ENCODE peak calls at places on chromosomes 2 and 18, in seven cellular contexts. One of them, this sample, is unnamed.

GRCh38 chr2:107745100-107745499 is 81.6 kb upstream of the RGPD4 start:
- DNase-seq in SK-N-SH: no peak
- DNase-seq in esophagus muscularis mucosa: no peak
- DNase-seq in GM12865: no peak
- DNase-seq in astrocyte of the spinal cord: no peak
- DNase-seq in lower lobe of right lung: no peak
- DNase-seq in AG10803: no peak
- DNase-seq in this sample: no peak

GRCh38 chr2:28155627-28156026 is 237.0 kb upstream of the FOSL2 start:
- DNase-seq in SK-N-SH: peak
- DNase-seq in esophagus muscularis mucosa: no peak
- DNase-seq in GM12865: peak
- DNase-seq in astrocyte of the spinal cord: no peak
- DNase-seq in lower lobe of right lung: no peak
- DNase-seq in AG10803: no peak
- DNase-seq in this sample: peak

GRCh38 chr2:126787278-126787677 is 111.4 kb upstream of the TEX51 start:
- DNase-seq in SK-N-SH: no peak
- DNase-seq in esophagus muscularis mucosa: no peak
- DNase-seq in GM12865: no peak
- DNase-seq in astrocyte of the spinal cord: no peak
- DNase-seq in lower lobe of right lung: no peak
- DNase-seq in AG10803: no peak
- DNase-seq in this sample: no peak

GRCh38 chr2:166057363-166058169 is 70.3 kb downstream of the SCN1A start:
- DNase-seq in SK-N-SH: no peak
- DNase-seq in esophagus muscularis mucosa: no peak
- DNase-seq in GM12865: no peak
- DNase-seq in astrocyte of the spinal cord: peak
- DNase-seq in lower lobe of right lung: no peak
- DNase-seq in AG10803: peak
- DNase-seq in this sample: peak

GRCh38 chr2:28583899-28584553 is 88.2 kb downstream of the PLB1 start:
- DNase-seq in SK-N-SH: no peak
- DNase-seq in esophagus muscularis mucosa: peak
- DNase-seq in GM12865: peak
- DNase-seq in astrocyte of the spinal cord: peak
- DNase-seq in lower lobe of right lung: no peak
- DNase-seq in AG10803: peak
- DNase-seq in this sample: no peak

GRCh38 chr2:12201369-12201768 is 454.9 kb downstream of the LPIN1 start:
- DNase-seq in SK-N-SH: no peak
- DNase-seq in esophagus muscularis mucosa: no peak
- DNase-seq in GM12865: no peak
- DNase-seq in astrocyte of the spinal cord: no peak
- DNase-seq in lower lobe of right lung: no peak
- DNase-seq in AG10803: no peak
- DNase-seq in this sample: no peak

GRCh38 chr18:58128286-58129018 is 84.4 kb downstream of the NEDD4L start:
- DNase-seq in SK-N-SH: no peak
- DNase-seq in esophagus muscularis mucosa: no peak
- DNase-seq in GM12865: no peak
- DNase-seq in astrocyte of the spinal cord: peak
- DNase-seq in lower lobe of right lung: no peak
- DNase-seq in AG10803: no peak
- DNase-seq in this sample: no peak

GRCh38 chr2:65662654-65663432 is 230.4 kb upstream of the SPRED2 start:
- DNase-seq in SK-N-SH: no peak
- DNase-seq in esophagus muscularis mucosa: no peak
- DNase-seq in GM12865: no peak
- DNase-seq in astrocyte of the spinal cord: peak
- DNase-seq in lower lobe of right lung: no peak
- DNase-seq in AG10803: peak
- DNase-seq in this sample: no peak

GRCh38 chr2:149735237-149735958 is 147.8 kb upstream of the MMADHC start:
- DNase-seq in SK-N-SH: no peak
- DNase-seq in esophagus muscularis mucosa: no peak
- DNase-seq in GM12865: no peak
- DNase-seq in astrocyte of the spinal cord: no peak
- DNase-seq in lower lobe of right lung: no peak
- DNase-seq in AG10803: no peak
- DNase-seq in this sample: no peak

GRCh38 chr2:223786236-223786635 is 51.1 kb downstream of the AP1S3 start:
- DNase-seq in SK-N-SH: no peak
- DNase-seq in esophagus muscularis mucosa: no peak
- DNase-seq in GM12865: no peak
- DNase-seq in astrocyte of the spinal cord: no peak
- DNase-seq in lower lobe of right lung: no peak
- DNase-seq in AG10803: no peak
- DNase-seq in this sample: no peak

GRCh38 chr18:11761553-11761952 is 72.5 kb downstream of the GNAL start:
- DNase-seq in SK-N-SH: no peak
- DNase-seq in esophagus muscularis mucosa: peak
- DNase-seq in GM12865: peak
- DNase-seq in astrocyte of the spinal cord: no peak
- DNase-seq in lower lobe of right lung: no peak
- DNase-seq in AG10803: no peak
- DNase-seq in this sample: peak

GRCh38 chr18:434410-434809 is 66.1 kb downstream of the COLEC12 start:
- DNase-seq in SK-N-SH: no peak
- DNase-seq in esophagus muscularis mucosa: no peak
- DNase-seq in GM12865: no peak
- DNase-seq in astrocyte of the spinal cord: no peak
- DNase-seq in lower lobe of right lung: no peak
- DNase-seq in AG10803: peak
- DNase-seq in this sample: no peak

GRCh38 chr2:83850071-83850725 is 608.9 kb downstream of the SUCLG1 start:
- DNase-seq in SK-N-SH: no peak
- DNase-seq in esophagus muscularis mucosa: no peak
- DNase-seq in GM12865: no peak
- DNase-seq in astrocyte of the spinal cord: peak
- DNase-seq in lower lobe of right lung: no peak
- DNase-seq in AG10803: peak
- DNase-seq in this sample: no peak

GRCh38 chr2:227703961-227704360 is 13.9 kb downstream of the SLC19A3 start:
- DNase-seq in SK-N-SH: no peak
- DNase-seq in esophagus muscularis mucosa: no peak
- DNase-seq in GM12865: no peak
- DNase-seq in astrocyte of the spinal cord: no peak
- DNase-seq in lower lobe of right lung: no peak
- DNase-seq in AG10803: peak
- DNase-seq in this sample: no peak

GRCh38 chr2:3128786-3129185 is 248.8 kb downstream of the EIPR1 start:
- DNase-seq in SK-N-SH: no peak
- DNase-seq in esophagus muscularis mucosa: no peak
- DNase-seq in GM12865: no peak
- DNase-seq in astrocyte of the spinal cord: no peak
- DNase-seq in lower lobe of right lung: no peak
- DNase-seq in AG10803: no peak
- DNase-seq in this sample: no peak

GRCh38 chr18:62846334-62846733 is 131.0 kb downstream of the PHLPP1 start:
- DNase-seq in SK-N-SH: no peak
- DNase-seq in esophagus muscularis mucosa: no peak
- DNase-seq in GM12865: no peak
- DNase-seq in astrocyte of the spinal cord: no peak
- DNase-seq in lower lobe of right lung: no peak
- DNase-seq in AG10803: no peak
- DNase-seq in this sample: no peak

GRCh38 chr2:72131916-72132841 is 15.5 kb downstream of the CYP26B1 start:
- DNase-seq in SK-N-SH: peak
- DNase-seq in esophagus muscularis mucosa: no peak
- DNase-seq in GM12865: no peak
- DNase-seq in astrocyte of the spinal cord: no peak
- DNase-seq in lower lobe of right lung: no peak
- DNase-seq in AG10803: no peak
- DNase-seq in this sample: no peak

GRCh38 chr2:69781321-69782248 is 39.7 kb downstream of the ANXA4 start:
- DNase-seq in SK-N-SH: no peak
- DNase-seq in esophagus muscularis mucosa: peak
- DNase-seq in GM12865: peak
- DNase-seq in astrocyte of the spinal cord: no peak
- DNase-seq in lower lobe of right lung: no peak
- DNase-seq in AG10803: no peak
- DNase-seq in this sample: peak

GRCh38 chr2:73983322-73984202 is 1.1 kb upstream of the TET3 start:
- DNase-seq in SK-N-SH: peak
- DNase-seq in esophagus muscularis mucosa: no peak
- DNase-seq in GM12865: peak
- DNase-seq in astrocyte of the spinal cord: no peak
- DNase-seq in lower lobe of right lung: peak
- DNase-seq in AG10803: no peak
- DNase-seq in this sample: peak

GRCh38 chr18:79923896-79924585 is 27.4 kb downstream of the SLC66A2 start:
- DNase-seq in SK-N-SH: no peak
- DNase-seq in esophagus muscularis mucosa: no peak
- DNase-seq in GM12865: no peak
- DNase-seq in astrocyte of the spinal cord: no peak
- DNase-seq in lower lobe of right lung: peak
- DNase-seq in AG10803: no peak
- DNase-seq in this sample: no peak

GRCh38 chr18:14905350-14905749 is 157.4 kb downstream of the ANKRD30B start:
- DNase-seq in SK-N-SH: no peak
- DNase-seq in esophagus muscularis mucosa: no peak
- DNase-seq in GM12865: no peak
- DNase-seq in astrocyte of the spinal cord: no peak
- DNase-seq in lower lobe of right lung: no peak
- DNase-seq in AG10803: no peak
- DNase-seq in this sample: no peak

GRCh38 chr2:160200921-160201320 is 849 bp upstream of the ITGB6 start:
- DNase-seq in SK-N-SH: no peak
- DNase-seq in esophagus muscularis mucosa: no peak
- DNase-seq in GM12865: no peak
- DNase-seq in astrocyte of the spinal cord: no peak
- DNase-seq in lower lobe of right lung: no peak
- DNase-seq in AG10803: no peak
- DNase-seq in this sample: no peak

GRCh38 chr2:160197587-160197986 is 2.5 kb downstream of the ITGB6 start:
- DNase-seq in SK-N-SH: no peak
- DNase-seq in esophagus muscularis mucosa: no peak
- DNase-seq in GM12865: no peak
- DNase-seq in astrocyte of the spinal cord: no peak
- DNase-seq in lower lobe of right lung: no peak
- DNase-seq in AG10803: no peak
- DNase-seq in this sample: no peak

GRCh38 chr2:160201849-160202539 is 1.9 kb upstream of the ITGB6 start:
- DNase-seq in SK-N-SH: no peak
- DNase-seq in esophagus muscularis mucosa: no peak
- DNase-seq in GM12865: peak
- DNase-seq in astrocyte of the spinal cord: no peak
- DNase-seq in lower lobe of right lung: no peak
- DNase-seq in AG10803: no peak
- DNase-seq in this sample: no peak

GRCh38 chr2:160199683-160200389 is at the start of gene ITGB6:
- DNase-seq in SK-N-SH: no peak
- DNase-seq in esophagus muscularis mucosa: no peak
- DNase-seq in GM12865: no peak
- DNase-seq in astrocyte of the spinal cord: no peak
- DNase-seq in lower lobe of right lung: no peak
- DNase-seq in AG10803: no peak
- DNase-seq in this sample: no peak

DNA sequence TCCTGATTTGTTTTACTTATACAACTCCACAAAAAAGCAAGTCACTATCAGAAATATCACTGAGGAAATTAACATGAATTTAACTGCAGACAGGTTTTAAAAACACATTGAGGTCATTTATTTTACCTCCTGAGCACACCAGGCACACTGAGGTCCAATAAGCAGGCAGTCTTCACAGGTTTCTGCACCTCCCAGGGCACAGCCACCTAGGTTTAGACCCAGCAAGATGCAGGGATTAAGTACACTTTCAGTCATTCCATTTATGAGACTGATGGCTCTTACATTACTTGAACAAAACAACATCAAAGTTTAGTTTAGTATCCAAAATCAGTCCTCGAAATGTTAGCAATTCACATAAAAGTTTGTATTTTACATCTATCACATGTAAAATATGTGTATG is 1.0 kb downstream of the ITGB6 start:
- DNase-seq in SK-N-SH: no peak
- DNase-seq in esophagus muscularis mucosa: no peak
- DNase-seq in GM12865: no peak
- DNase-seq in astrocyte of the spinal cord: no peak
- DNase-seq in lower lobe of right lung: no peak
- DNase-seq in AG10803: no peak
- DNase-seq in this sample: no peak
- H3K4me3 ChIP-seq in SK-N-SH: no peak
- H3K4me3 ChIP-seq in esophagus muscularis mucosa: no peak
- H3K4me3 ChIP-seq in GM12865: no peak
- H3K4me3 ChIP-seq in astrocyte of the spinal cord: no peak
- H3K4me3 ChIP-seq in lower lobe of right lung: peak
- H3K4me3 ChIP-seq in AG10803: no peak
- H3K4me3 ChIP-seq in this sample: no peak

GRCh38 chr2:230830428-230830827 is 34.3 kb upstream of the ITM2C start:
- DNase-seq in SK-N-SH: no peak
- DNase-seq in esophagus muscularis mucosa: no peak
- DNase-seq in GM12865: no peak
- DNase-seq in astrocyte of the spinal cord: no peak
- DNase-seq in lower lobe of right lung: no peak
- DNase-seq in AG10803: no peak
- DNase-seq in this sample: no peak

GRCh38 chr2:230827774-230828271 is 36.9 kb upstream of the ITM2C start:
- DNase-seq in SK-N-SH: no peak
- DNase-seq in esophagus muscularis mucosa: no peak
- DNase-seq in GM12865: no peak
- DNase-seq in astrocyte of the spinal cord: no peak
- DNase-seq in lower lobe of right lung: no peak
- DNase-seq in AG10803: no peak
- DNase-seq in this sample: peak

GRCh38 chr2:230829293-230829692 is 35.4 kb upstream of the ITM2C start:
- DNase-seq in SK-N-SH: no peak
- DNase-seq in esophagus muscularis mucosa: no peak
- DNase-seq in GM12865: no peak
- DNase-seq in astrocyte of the spinal cord: no peak
- DNase-seq in lower lobe of right lung: no peak
- DNase-seq in AG10803: no peak
- DNase-seq in this sample: no peak

GRCh38 chr2:230829959-230830358 is 34.8 kb upstream of the ITM2C start:
- DNase-seq in SK-N-SH: no peak
- DNase-seq in esophagus muscularis mucosa: no peak
- DNase-seq in GM12865: no peak
- DNase-seq in astrocyte of the spinal cord: no peak
- DNase-seq in lower lobe of right lung: no peak
- DNase-seq in AG10803: no peak
- DNase-seq in this sample: no peak

GRCh38 chr2:230828272-230828961 is 36.3 kb upstream of the ITM2C start:
- DNase-seq in SK-N-SH: no peak
- DNase-seq in esophagus muscularis mucosa: no peak
- DNase-seq in GM12865: peak
- DNase-seq in astrocyte of the spinal cord: no peak
- DNase-seq in lower lobe of right lung: no peak
- DNase-seq in AG10803: no peak
- DNase-seq in this sample: peak
- H3K4me3 ChIP-seq in SK-N-SH: no peak
- H3K4me3 ChIP-seq in esophagus muscularis mucosa: peak
- H3K4me3 ChIP-seq in GM12865: peak
- H3K4me3 ChIP-seq in astrocyte of the spinal cord: no peak
- H3K4me3 ChIP-seq in lower lobe of right lung: peak
- H3K4me3 ChIP-seq in AG10803: no peak
- H3K4me3 ChIP-seq in this sample: peak

GRCh38 chr2:45720210-45720609 is 68.7 kb downstream of the PRKCE start:
- DNase-seq in SK-N-SH: no peak
- DNase-seq in esophagus muscularis mucosa: no peak
- DNase-seq in GM12865: no peak
- DNase-seq in astrocyte of the spinal cord: no peak
- DNase-seq in lower lobe of right lung: no peak
- DNase-seq in AG10803: no peak
- DNase-seq in this sample: peak
- H3K4me3 ChIP-seq in SK-N-SH: no peak
- H3K4me3 ChIP-seq in esophagus muscularis mucosa: no peak
- H3K4me3 ChIP-seq in GM12865: no peak
- H3K4me3 ChIP-seq in astrocyte of the spinal cord: no peak
- H3K4me3 ChIP-seq in lower lobe of right lung: no peak
- H3K4me3 ChIP-seq in AG10803: no peak
- H3K4me3 ChIP-seq in this sample: no peak

GRCh38 chr2:240519396-240520142 is 38.2 kb downstream of the ANKMY1 start:
- DNase-seq in SK-N-SH: no peak
- DNase-seq in esophagus muscularis mucosa: no peak
- DNase-seq in GM12865: no peak
- DNase-seq in astrocyte of the spinal cord: peak
- DNase-seq in lower lobe of right lung: no peak
- DNase-seq in AG10803: peak
- DNase-seq in this sample: peak
- H3K4me3 ChIP-seq in SK-N-SH: no peak
- H3K4me3 ChIP-seq in esophagus muscularis mucosa: no peak
- H3K4me3 ChIP-seq in GM12865: no peak
- H3K4me3 ChIP-seq in astrocyte of the spinal cord: no peak
- H3K4me3 ChIP-seq in lower lobe of right lung: no peak
- H3K4me3 ChIP-seq in AG10803: peak
- H3K4me3 ChIP-seq in this sample: peak